ENCODE peak calls at places on chromosome 19, in four cellular contexts. H, Q, P and S are unnamed samples.

GRCh38 chr19:54461201-54462071 is 2.1 kb downstream of the LENG9 start:
- DNase-seq in H (no peak), Q (no peak), P (no peak), S (peak; percentile 32)

GRCh38 chr19:11479470-11480080 is 1.3 kb downstream of the ELAVL3 start:
- DNase-seq in H (peak; percentile 65), Q (peak; percentile 60), P (no peak), S (peak; percentile 66)

GRCh38 chr19:17074628-17075034 is 621 bp downstream of the HAUS8 start:
- DNase-seq in H (no peak), Q (no peak), P (no peak), S (no peak)

GRCh38 chr19:41821003-41821735 is 23.3 kb downstream of the LYPD4 start:
- DNase-seq in H (peak; percentile 38), Q (peak; percentile 65), P (peak; percentile 65), S (peak; percentile 60)

GRCh38 chr19:41802770-41803169 is 6.4 kb downstream of the CEACAM3 start:
- DNase-seq in H (no peak), Q (no peak), P (no peak), S (no peak)

GRCh38 chr19:58388175-58388526 is 1.1 kb downstream of the RPS5 start:
- DNase-seq in H (no peak), Q (no peak), P (no peak), S (no peak)

GRCh38 chr19:14265285-14266036 is 59.5 kb upstream of the ADGRL1 start:
- DNase-seq in H (no peak), Q (no peak), P (no peak), S (no peak)

GRCh38 chr19:31317542-31317941 is 31.7 kb downstream of the TSHZ3 start:
- DNase-seq in H (no peak), Q (no peak), P (no peak), S (no peak)

GRCh38 chr19:13748169-13748884 is 16.0 kb upstream of the MRI1 start:
- DNase-seq in H (no peak), Q (peak; percentile 47), P (no peak), S (peak; percentile 50)

GRCh38 chr19:38004100-38004504 is 97.1 kb downstream of the SIPA1L3 start:
- DNase-seq in H (no peak), Q (no peak), P (no peak), S (no peak)

GRCh38 chr19:7534531-7534980 is 961 bp upstream of the PNPLA6 start:
- DNase-seq in H (peak; percentile 60), Q (peak; percentile 62), P (peak; percentile 59), S (peak; percentile 68)
- TF ChIP-seq CTCF in H (no peak), Q (no peak), P (no peak), S (no peak)

DNA sequence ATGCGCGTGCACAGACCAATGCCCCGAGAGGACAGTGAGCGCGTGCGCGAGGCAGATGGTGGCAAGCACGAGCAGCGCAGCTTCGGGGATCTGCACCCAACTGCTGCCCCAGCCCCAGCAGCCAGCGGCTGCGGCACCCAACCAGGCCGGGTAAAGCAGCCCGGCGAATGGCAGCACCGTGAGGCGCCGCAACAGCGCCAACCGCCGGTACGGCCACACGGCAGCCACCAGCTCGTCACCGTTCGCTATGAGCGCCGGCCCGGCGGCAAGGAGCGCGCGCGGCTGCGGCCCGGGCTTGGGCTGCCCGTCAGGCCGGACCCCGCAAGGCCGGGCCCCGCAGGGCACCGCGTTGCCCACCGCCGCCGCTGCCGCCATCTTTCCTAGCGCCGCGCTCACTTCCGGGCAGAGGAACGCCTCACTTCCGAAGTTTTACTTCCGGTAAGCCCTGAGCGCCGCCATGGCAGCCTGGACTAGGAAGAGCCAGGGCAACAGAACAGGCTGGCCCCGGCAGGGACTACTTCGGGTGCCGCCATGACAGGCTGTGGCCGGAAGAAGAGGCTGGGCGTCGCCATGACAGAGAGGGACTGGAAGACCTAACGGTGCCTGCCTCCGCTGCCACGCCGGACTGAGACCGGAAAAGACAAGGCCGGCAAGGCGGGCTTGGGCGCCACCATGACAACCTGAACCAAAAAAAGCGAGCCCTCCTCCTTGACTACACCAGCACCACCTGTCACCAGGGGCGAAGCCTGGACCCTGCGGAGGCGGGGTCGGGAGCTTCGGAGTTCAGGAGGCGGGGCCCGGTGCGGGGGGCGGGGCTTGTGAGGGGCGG is at the start of gene ATP13A1:
- DNase-seq in H (peak; percentile 97), Q (peak; percentile 94), P (peak; percentile 87), S (peak; percentile 95)
- TF ChIP-seq CTCF in H (no peak), Q (peak; percentile 13), P (no peak), S (no peak)

GRCh38 chr19:8123683-8124082 is 25.7 kb downstream of the FBN3 start:
- DNase-seq in H (no peak), Q (no peak), P (no peak), S (no peak)
- TF ChIP-seq CTCF in H (no peak), Q (no peak), P (no peak), S (no peak)

DNA sequence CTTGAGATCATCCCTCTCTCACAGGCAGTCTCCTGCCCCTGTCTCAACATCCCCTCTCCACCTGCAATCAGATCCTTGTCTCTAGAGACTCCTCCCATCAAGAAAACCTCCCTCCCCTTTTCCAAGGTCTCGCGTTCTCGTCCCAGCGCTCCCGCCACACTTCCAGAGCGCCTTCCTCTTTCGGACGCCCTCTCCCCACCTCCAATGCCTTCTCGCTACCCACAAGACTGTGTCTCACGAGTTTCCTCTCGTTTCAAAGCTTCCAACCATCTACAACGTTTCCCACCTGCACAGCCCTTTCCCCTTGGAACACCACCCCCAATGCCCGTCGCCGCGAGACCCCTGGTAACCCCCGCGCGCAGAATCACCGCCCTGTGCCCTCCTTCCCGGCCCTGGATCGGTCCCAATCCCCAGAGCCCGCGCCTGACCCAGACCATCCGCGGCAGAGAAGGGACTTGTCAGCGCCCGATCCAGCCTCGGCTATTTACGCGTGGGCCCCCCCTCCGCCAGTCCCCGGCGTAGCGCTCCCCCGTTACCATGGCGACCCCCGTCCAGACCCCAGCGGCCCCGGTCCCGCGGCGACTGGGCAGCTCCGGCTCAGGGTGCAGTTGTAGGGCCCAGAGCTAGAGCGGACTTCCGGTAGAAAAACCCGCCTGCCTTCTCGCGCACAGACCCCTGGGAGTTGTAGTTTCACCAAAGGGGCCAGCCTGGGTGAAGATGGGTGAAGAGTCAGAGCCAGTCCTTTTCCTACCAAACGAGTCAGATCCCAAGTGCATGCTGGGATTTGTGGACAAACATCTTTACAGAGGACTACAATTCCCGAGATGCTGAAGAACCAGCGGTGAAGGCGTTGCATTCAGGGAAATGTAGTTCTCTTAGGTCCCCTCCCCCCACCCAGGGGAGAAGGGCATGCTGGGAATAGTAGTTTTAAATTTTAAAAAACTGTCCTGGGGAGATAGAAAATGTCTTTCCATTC is at the start of gene AP2S1:
- DNase-seq in H (peak; percentile 94), Q (peak; percentile 96), P (peak; percentile 92), S (peak; percentile 98)
- TF ChIP-seq CTCF in H (no peak), Q (no peak), P (no peak), S (no peak)

DNA sequence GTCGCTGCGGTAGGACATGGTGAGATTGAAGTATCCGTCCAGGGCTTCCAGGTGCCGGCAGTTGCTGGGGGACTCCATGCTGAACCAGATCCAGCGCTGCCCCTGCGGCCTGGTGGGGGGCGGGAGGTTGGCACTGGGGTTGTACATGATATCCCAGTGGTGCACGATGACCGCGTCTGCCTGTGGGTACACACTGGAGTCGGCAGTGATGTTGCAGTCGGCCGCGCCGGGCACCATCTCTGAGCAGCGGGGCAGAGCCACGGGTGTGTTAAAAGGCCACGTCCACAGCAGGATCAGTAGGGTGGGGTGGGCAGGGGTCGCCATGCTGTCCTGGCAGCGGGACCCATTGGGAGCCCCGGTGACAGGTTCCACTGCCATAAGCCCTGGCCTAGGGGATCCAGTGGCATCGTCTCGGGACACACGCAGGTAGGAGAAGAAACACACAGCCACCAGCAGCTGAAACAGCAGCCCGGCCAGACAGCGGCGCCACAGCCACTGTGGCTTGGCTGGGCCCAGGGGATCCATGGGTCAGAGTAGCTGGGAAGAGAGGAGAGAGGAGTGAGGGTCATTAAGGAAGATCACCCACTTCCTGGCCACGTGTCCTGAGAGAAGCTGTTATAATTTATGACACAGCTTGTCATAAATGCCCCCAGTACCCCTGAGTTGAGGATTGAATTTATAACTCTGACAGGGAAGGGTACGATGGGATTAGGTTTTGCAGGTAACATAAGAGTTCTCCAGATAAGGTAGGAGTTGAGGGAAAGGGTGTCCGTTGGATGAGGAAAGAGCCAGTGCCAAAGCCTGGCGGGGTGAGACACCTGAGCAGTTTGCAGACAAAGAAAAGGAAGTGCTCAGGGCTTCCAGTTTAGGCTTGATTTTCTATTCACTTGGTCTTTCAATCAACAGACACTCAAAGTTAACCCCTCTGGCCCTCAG is 2.9 kb downstream of the FUT5 start:
- DNase-seq in H (no peak), Q (no peak), P (no peak), S (no peak)
- TF ChIP-seq CTCF in H (no peak), Q (no peak), P (no peak), S (no peak)

GRCh38 chr19:48560095-48560530 is 8.1 kb downstream of the SULT2B1 start:
- DNase-seq in H (no peak), Q (no peak), P (no peak), S (no peak)
- TF ChIP-seq CTCF in H (no peak), Q (no peak), P (no peak), S (no peak)

GRCh38 chr19:56660381-56661105 is 11.0 kb downstream of the ZNF835 start:
- DNase-seq in H (peak; percentile 37), Q (no peak), P (no peak), S (no peak)
- TF ChIP-seq CTCF in H (peak; percentile 20), Q (no peak), P (no peak), S (no peak)

GRCh38 chr19:50632151-50632835 is 7.4 kb downstream of the SYT3 start:
- DNase-seq in H (no peak), Q (no peak), P (no peak), S (no peak)
- TF ChIP-seq CTCF in H (no peak), Q (no peak), P (no peak), S (no peak)

GRCh38 chr19:36916991-36917390 is 859 bp downstream of the ZNF568 start:
- DNase-seq in H (no peak), Q (peak; percentile 2), P (no peak), S (no peak)

GRCh38 chr19:36918090-36918489 is 2.0 kb downstream of the ZNF568 start:
- DNase-seq in H (no peak), Q (no peak), P (no peak), S (no peak)

GRCh38 chr19:36915992-36916830 is at the start of the genes ZNF568 and ZNF829:
- DNase-seq in H (peak; percentile 89), Q (peak; percentile 92), P (peak; percentile 77), S (peak; percentile 93)
- TF ChIP-seq CTCF in H (peak; percentile 38), Q (peak; percentile 46), P (peak; percentile 70), S (peak; percentile 29)